ENCODE peak calls at places on chromosomes 5 and 9, in six cellular contexts. Y is choroid plexus epithelial cell, J is IMR-90, W is PC-3, N is fibroblast of lung, K is fibroblast of mammary gland. A is an unnamed sample.

GRCh38 chr9:8156336-8156735 is 356.8 kb upstream of the DMAC1 start:
- DNase-seq in N (no peak), W (no peak), K (no peak), J (no peak), Y (no peak), A (no peak)

GRCh38 chr9:35645736-35646582 is 4.8 kb downstream of the SIT1 start:
- DNase-seq in Y (peak), W (peak), J (no peak), K (no peak), N (no peak), A (peak)

GRCh38 chr9:26471271-26471670 is 421.3 kb downstream of the CAAP1 start:
- DNase-seq in J (no peak), K (no peak), W (no peak), Y (no peak), N (no peak), A (no peak)

GRCh38 chr5:84816746-84817547 is 432.3 kb upstream of the EDIL3 start:
- DNase-seq in K (peak), Y (peak), J (peak), W (no peak), N (peak), A (no peak)

GRCh38 chr5:64789457-64789856 is 20.7 kb downstream of the CWC27 start:
- DNase-seq in J (peak), Y (peak), W (no peak), K (peak), N (peak), A (peak)

GRCh38 chr5:22850981-22851380 is 2.2 kb downstream of the CDH12 start:
- DNase-seq in N (no peak), J (no peak), Y (peak), K (no peak), W (no peak), A (no peak)

GRCh38 chr9:32551491-32552049 is 557 bp upstream of the SMIM27 start:
- DNase-seq in W (peak), J (peak), Y (peak), K (peak), N (peak), A (no peak)

GRCh38 chr5:117088176-117088575 is 513.6 kb upstream of the SEMA6A start:
- DNase-seq in Y (no peak), N (no peak), W (no peak), K (no peak), J (no peak), A (no peak)

GRCh38 chr9:97593960-97594359 is 39.2 kb downstream of the TSTD2 start:
- DNase-seq in K (no peak), W (no peak), Y (no peak), N (no peak), J (peak), A (no peak)

GRCh38 chr9:111036068-111036789 is 2.0 kb downstream of the LPAR1 start:
- DNase-seq in W (peak), J (peak), K (peak), Y (peak), N (peak), A (peak)

GRCh38 chr5:91381774-91382492 is 1.2 kb downstream of the ARRDC3 start:
- DNase-seq in N (peak), J (peak), W (peak), Y (peak), K (peak), A (peak)

GRCh38 chr5:67267522-67268232 is 71.1 kb upstream of the CD180 start:
- DNase-seq in J (no peak), Y (no peak), K (no peak), W (no peak), N (no peak), A (no peak)

GRCh38 chr5:77971965-77972544 is 195.9 kb upstream of the TBCA start:
- DNase-seq in J (no peak), K (peak), N (no peak), W (no peak), Y (no peak), A (no peak)

GRCh38 chr5:77970891-77971290 is 194.8 kb upstream of the TBCA start:
- DNase-seq in J (no peak), Y (no peak), N (no peak), W (no peak), K (no peak), A (no peak)

GRCh38 chr5:77974576-77974975 is 198.4 kb upstream of the TBCA start:
- DNase-seq in W (no peak), J (no peak), N (no peak), Y (no peak), K (no peak), A (no peak)

GRCh38 chr5:77973253-77973609 is 197.1 kb upstream of the TBCA start:
- DNase-seq in W (no peak), K (no peak), N (no peak), J (no peak), Y (no peak), A (no peak)

GRCh38 chr5:77972545-77973252 is 196.6 kb upstream of the TBCA start:
- DNase-seq in Y (no peak), K (no peak), W (no peak), J (no peak), N (peak), A (no peak)
- TF ChIP-seq CTCF in Y (no peak), K (no peak), W (no peak), J (peak), N (no peak), A (peak)

GRCh38 chr5:133613184-133613583 is 843 bp upstream of the FSTL4 start:
- DNase-seq in Y (no peak), K (no peak), W (no peak), N (no peak), J (no peak), A (no peak)

GRCh38 chr5:133613743-133614142 is 1.4 kb upstream of the FSTL4 start:
- DNase-seq in Y (no peak), J (no peak), W (no peak), K (no peak), N (no peak), A (no peak)

GRCh38 chr5:133612021-133612860 is at the start of gene FSTL4:
- DNase-seq in K (no peak), Y (no peak), J (no peak), W (peak), N (no peak), A (no peak)

GRCh38 chr5:133611357-133612020 is 852 bp downstream of the FSTL4 start:
- DNase-seq in N (no peak), Y (no peak), W (no peak), K (no peak), J (no peak), A (no peak)

DNA sequence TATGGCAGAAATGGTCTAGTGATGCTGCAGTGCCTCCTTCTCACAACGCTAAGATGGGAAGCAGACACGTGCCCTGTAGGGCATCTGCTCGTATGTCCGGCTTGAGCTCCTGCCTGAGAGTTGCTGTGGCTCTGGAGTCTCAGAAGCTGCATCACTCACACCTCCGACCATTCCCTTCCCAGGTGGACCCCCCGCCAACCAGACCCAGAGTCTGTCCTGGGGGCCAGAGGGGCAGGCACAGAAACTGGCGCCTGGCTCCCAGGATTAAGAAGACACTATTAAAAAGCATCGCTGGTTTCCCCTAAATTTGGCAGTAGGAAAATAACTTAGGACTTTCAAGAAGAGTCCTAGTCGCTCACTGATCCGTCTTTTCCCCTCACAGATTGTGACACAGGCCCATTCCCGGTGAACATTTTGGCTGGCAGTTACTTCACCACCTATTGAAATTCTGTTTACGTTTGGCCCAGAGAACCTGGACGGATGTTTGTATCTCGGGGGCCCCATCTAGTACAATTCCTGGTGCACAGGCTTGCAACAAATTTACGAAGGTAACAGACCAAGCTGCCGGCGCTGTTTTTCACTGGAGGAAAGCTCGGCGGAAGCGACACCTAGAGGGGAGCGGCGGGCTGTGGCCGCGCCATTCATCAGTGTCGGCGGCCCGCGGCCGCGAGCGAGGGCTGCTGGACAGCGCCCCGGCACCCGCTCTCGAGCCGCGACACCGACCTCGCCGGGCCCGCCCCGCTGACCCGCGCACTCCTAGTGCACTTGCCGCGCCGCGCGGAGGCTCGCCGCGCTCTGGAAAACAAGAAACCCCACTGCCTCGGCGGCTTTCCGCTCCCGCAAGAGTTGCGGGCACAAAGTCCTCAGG is 1.6 kb downstream of the FSTL4 start:
- DNase-seq in Y (peak), K (peak), J (no peak), W (peak), N (peak), A (peak)
- H3K4me3 ChIP-seq in Y (no peak), K (no peak), J (no peak), W (peak), N (no peak), A (no peak)

DNA sequence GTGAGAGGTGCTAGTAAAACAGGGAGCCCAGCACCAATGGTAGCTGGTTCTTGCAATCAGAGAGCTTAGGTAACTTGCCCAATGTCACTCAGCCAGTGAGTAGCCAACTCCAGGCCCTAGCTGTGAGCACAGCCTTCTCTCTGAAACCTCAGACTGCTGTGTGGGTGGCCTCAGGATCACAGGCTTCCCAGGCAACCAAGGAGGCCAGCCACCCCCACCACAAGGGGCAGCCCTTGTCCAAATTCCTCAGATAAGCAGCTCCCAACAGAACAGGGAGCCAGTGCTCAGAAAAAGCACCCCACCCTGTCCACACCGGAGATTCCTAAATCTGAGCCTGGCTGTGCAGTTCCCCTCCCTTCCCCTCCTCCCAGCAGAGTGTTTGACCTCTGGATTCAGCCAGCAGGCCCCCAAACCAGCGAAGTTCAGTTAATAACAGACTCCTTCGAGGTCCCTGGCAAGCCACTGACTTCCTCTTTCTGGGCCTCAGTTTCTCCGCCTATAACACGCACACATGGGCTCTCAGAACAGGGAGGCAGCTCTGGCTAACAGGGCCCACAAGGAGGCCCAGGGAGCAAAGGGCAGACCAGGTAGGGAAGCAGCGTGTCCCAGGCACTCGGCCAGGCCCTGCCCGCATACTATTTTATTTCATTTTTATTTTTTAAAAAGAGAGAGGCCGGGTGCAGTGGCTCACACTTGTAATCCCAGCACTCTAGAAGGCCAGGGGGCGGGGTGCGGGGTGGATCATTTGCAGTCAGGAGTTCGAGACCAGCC is 2.7 kb downstream of the EEIG1 start:
- DNase-seq in N (peak), W (peak), J (peak), K (peak), Y (peak), A (peak)
- TF ChIP-seq CTCF in N (peak), W (peak), J (no peak), K (peak), Y (peak), A (no peak)

GRCh38 chr5:140546851-140547507 is 483 bp upstream of the EIF4EBP3 start:
- DNase-seq in N (no peak), W (peak), K (peak), Y (no peak), J (no peak), A (no peak)
- H3K4me3 ChIP-seq in N (no peak), W (no peak), K (peak), Y (no peak), J (no peak), A (no peak)

DNA sequence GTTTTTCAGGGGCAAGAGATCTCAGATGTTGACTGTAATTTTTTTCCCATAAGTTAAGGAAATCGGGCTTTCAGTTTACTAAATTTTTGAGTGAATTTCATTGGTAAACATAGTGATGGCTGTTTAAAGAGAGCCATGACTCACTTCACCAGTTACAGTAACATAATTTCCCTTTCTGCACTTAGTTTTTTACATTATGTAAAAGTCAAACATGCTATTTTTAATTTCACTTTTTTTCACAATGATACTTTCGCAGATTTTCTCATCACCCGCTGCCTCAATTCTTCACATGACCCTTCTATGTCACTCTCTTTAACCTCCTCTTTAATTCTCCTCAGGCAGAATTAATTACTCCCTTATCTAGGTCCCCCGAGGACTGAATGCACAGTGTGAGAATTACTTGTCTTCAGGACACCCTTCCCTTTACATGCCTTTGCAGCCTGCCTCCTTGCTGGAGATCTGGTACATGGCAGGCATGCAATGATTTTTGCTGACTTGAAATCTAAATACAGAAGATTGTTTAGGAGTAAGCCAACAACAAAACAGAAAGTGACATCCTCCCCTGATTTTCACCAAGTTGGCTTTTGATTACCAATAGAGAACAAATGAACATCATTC is 217.5 kb upstream of the S1PR3 start:
- DNase-seq in N (peak), J (peak), Y (peak), W (no peak), K (peak), A (peak)
- TF ChIP-seq CTCF in N (peak), J (no peak), Y (peak), W (no peak), K (peak), A (peak)

DNA sequence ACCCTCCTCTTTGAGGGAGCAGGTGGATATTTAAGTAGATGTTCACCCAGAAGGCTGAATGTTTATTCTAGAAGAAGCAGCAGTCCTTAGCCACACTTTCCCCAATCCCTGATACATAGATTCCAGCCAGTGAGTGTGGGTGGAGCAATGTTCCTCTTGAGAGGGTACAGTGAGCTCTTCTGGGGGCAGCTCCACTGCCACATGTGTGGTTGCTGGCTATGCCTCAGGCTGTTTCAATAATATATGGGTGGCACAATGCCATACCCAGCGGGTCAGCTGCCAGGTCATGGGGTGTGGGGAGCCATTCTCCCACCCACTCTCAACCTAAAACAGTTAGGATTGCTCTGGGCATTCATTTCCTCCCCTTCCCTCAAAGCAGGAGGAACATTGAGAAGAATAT is 61.6 kb upstream of the DAB2 start:
- DNase-seq in N (no peak), J (no peak), K (no peak), W (no peak), Y (no peak), A (no peak)
- H3K4me3 ChIP-seq in N (no peak), J (no peak), K (no peak), W (no peak), Y (no peak), A (no peak)

GRCh38 chr9:130432362-130432761 is 12.4 kb upstream of the ASS1 start:
- DNase-seq in Y (no peak), J (no peak), N (no peak), K (no peak), W (peak), A (no peak)

GRCh38 chr9:130432796-130433167 is 12.0 kb upstream of the ASS1 start:
- DNase-seq in W (no peak), Y (no peak), K (no peak), N (no peak), J (no peak), A (no peak)

GRCh38 chr9:130433947-130434262 is 10.9 kb upstream of the ASS1 start:
- DNase-seq in J (no peak), N (no peak), Y (no peak), W (no peak), K (no peak), A (no peak)

GRCh38 chr9:130431536-130432303 is 13.0 kb upstream of the ASS1 start:
- DNase-seq in J (no peak), W (no peak), K (no peak), Y (no peak), N (no peak), A (no peak)

DNA sequence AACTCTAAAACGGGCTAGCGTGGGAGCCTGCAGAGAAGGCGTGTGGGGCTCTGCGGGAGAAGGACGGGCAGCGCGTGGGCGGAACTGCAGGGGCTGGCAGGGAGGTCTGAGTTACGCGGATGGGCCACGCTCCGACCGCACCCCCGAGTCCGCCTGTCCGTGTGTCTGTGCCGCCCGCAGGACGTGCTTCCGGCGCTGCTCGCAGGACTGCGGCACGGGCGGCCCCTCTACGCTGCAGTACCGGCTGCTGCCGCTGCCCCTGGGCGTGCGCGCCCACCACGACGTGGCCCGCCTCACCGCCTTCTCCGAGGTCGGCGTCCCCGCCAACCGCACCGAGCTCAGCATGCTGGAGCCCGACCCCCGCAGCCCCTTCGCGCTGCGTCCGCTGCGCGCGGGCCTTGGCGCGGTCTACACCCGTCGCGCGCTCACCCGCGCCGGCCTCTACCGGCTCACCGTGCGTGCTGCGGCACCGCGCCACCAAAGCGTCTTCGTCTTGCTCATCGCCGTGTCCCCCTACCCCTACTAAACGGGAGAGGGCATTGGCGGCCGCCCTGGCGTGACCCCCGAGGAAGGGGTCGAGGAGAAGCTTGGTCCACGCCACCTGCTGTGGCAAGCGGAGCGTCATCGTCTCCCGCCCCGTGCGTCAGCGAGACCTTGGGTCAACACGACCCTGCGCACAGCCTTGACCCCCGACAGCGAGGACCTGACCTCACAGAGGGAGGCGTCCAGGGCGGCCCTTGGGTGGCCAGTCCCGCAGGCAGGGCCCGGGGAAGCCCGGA is 11.4 kb upstream of the ASS1 start:
- DNase-seq in N (peak), Y (peak), W (peak), J (peak), K (no peak), A (peak)
- TF ChIP-seq CTCF in N (peak), Y (peak), W (peak), J (peak), K (no peak), A (peak)